ENCODE peak calls at places on chromosomes 16 and 17, in five cellular contexts. N is activated T-helper 1 cell treated with anti-CD3 and anti-CD28 coated beads, Interleukin-2, amount 50 U/mL, for 16 hours; L is HAP-1; P is stimulated activated CD8-positive, alpha-beta memory T cell treated with anti-CD3 and anti-CD28 coated beads, Interleukin-7, amount 100 ng/mL, for 1 hour; I is T-helper 17 cell. G is an unnamed sample.

GRCh38 chr16:66419527-66419926 is 7.6 kb upstream of the BEAN1 start:
- DNase-seq in N (no peak), L (no peak), P (no peak), I (no peak), G (no peak)

GRCh38 chr17:74369221-74369620 is 1.9 kb downstream of the GPR142 start:
- DNase-seq in N (peak), L (no peak), P (peak), I (no peak), G (no peak)

GRCh38 chr17:32803544-32803943 is 73.4 kb downstream of the MYO1D start:
- DNase-seq in N (no peak), L (no peak), P (no peak), I (no peak), G (no peak)

GRCh38 chr17:75146597-75146996 is 7.7 kb downstream of the JPT1 start:
- DNase-seq in N (no peak), L (no peak), P (no peak), I (no peak), G (no peak)

GRCh38 chr17:72158895-72159885 is 38.4 kb downstream of the SOX9 start:
- DNase-seq in N (no peak), L (no peak), P (no peak), I (no peak), G (no peak)

GRCh38 chr17:48592592-48592991 is 987 bp downstream of the HOXB5 start:
- DNase-seq in N (no peak), L (no peak), P (no peak), I (no peak), G (no peak)

GRCh38 chr17:27315322-27315721 is 21.4 kb downstream of the WSB1 start:
- DNase-seq in N (no peak), L (no peak), P (no peak), I (no peak), G (peak)

GRCh38 chr17:56819431-56820145 is 14.1 kb downstream of the C17orf67 start:
- DNase-seq in N (peak), L (peak), P (peak), I (peak), G (no peak)

GRCh38 chr16:10368984-10369551 is 16.8 kb upstream of the ATF7IP2 start:
- DNase-seq in N (no peak), L (no peak), P (no peak), I (no peak), G (no peak)

GRCh38 chr17:44108440-44109311 is 14.8 kb downstream of the HDAC5 start:
- DNase-seq in N (no peak), L (no peak), P (no peak), I (no peak), G (peak)

GRCh38 chr17:76560036-76560876 is 20.4 kb downstream of the PRCD start:
- DNase-seq in N (no peak), L (no peak), P (no peak), I (no peak), G (no peak)

GRCh38 chr16:68367891-68368601 is 57.2 kb downstream of the PRMT7 start:
- DNase-seq in N (no peak), L (no peak), P (no peak), I (no peak), G (no peak)

GRCh38 chr16:15055141-15056053 is 477 bp downstream of the NTAN1 start:
- DNase-seq in N (no peak), L (peak), P (peak), I (no peak), G (peak)

GRCh38 chr16:82016268-82016667 is 5.0 kb upstream of the SDR42E1 start:
- DNase-seq in N (no peak), L (peak), P (no peak), I (no peak), G (no peak)

GRCh38 chr17:61337247-61337812 is 62.3 kb upstream of the TBX2 start:
- DNase-seq in N (no peak), L (no peak), P (no peak), I (no peak), G (no peak)

GRCh38 chr17:83064732-83065659 is 14.4 kb upstream of the METRNL start:
- DNase-seq in N (no peak), L (no peak), P (no peak), I (peak), G (peak)

GRCh38 chr17:21573961-21574610 is 118.2 kb upstream of the KCNJ18 start:
- DNase-seq in N (no peak), L (no peak), P (no peak), I (no peak), G (no peak)

G was measured in coronary artery.